ENCODE peak calls at places on chromosomes 2 and 18, in four cellular contexts. U is K562, K is HepG2, A is GM12878. H is an unnamed sample.

GRCh38 chr2:96153991-96154431 is 8.8 kb upstream of the DUSP2 start:
- DNase-seq in U (no peak), K (peak), A (no peak), H (no peak)

GRCh38 chr18:72612894-72613537 is 68.9 kb upstream of the CBLN2 start:
- DNase-seq in U (no peak), K (no peak), A (no peak), H (no peak)

GRCh38 chr18:45218436-45218835 is 396.8 kb upstream of the SLC14A2 start:
- DNase-seq in U (no peak), K (no peak), A (no peak), H (no peak)

GRCh38 chr2:217713395-217714267 is 289.2 kb downstream of the TNS1 start:
- DNase-seq in U (peak), K (peak), A (no peak), H (peak)

GRCh38 chr2:74816540-74817331 is 17.2 kb upstream of the HK2 start:
- DNase-seq in U (no peak), K (peak), A (no peak), H (no peak)

GRCh38 chr18:42882146-42882545 is 233.3 kb downstream of the RIT2 start:
- DNase-seq in U (no peak), K (no peak), A (no peak), H (no peak)

GRCh38 chr18:66511810-66512209 is 92.1 kb downstream of the CDH19 start:
- DNase-seq in U (no peak), K (no peak), A (no peak), H (no peak)

GRCh38 chr2:127588241-127588640 is 52.8 kb downstream of the MYO7B start:
- DNase-seq in U (no peak), K (no peak), A (no peak), H (no peak)

GRCh38 chr2:219252084-219252483 is 959 bp upstream of the TUBA4B start:
- DNase-seq in U (no peak), K (no peak), A (no peak), H (no peak)

GRCh38 chr2:21095178-21095577 is 28.6 kb upstream of the TDRD15 start:
- DNase-seq in U (no peak), K (peak), A (no peak), H (no peak)

GRCh38 chr18:68909579-68909978 is 111.7 kb downstream of the CCDC102B start:
- DNase-seq in U (no peak), K (no peak), A (no peak), H (no peak)

GRCh38 chr2:71800106-71800809 is 346.9 kb downstream of the DYSF start:
- DNase-seq in U (no peak), K (no peak), A (no peak), H (no peak)

GRCh38 chr2:72278046-72278445 is 130.4 kb upstream of the CYP26B1 start:
- DNase-seq in U (no peak), K (no peak), A (no peak), H (no peak)

GRCh38 chr2:27720004-27720551 is 51.4 kb upstream of the MRPL33 start:
- DNase-seq in U (no peak), K (peak), A (no peak), H (no peak)

GRCh38 chr2:55168221-55169154 is 63.6 kb downstream of the CLHC1 start:
- DNase-seq in U (no peak), K (peak), A (no peak), H (peak)

GRCh38 chr2:73295751-73296400 is 2.5 kb upstream of the EGR4 start:
- DNase-seq in U (no peak), K (no peak), A (no peak), H (no peak)

GRCh38 chr2:110747522-110748488 is 15.4 kb downstream of the ACOXL start:
- DNase-seq in U (no peak), K (no peak), A (no peak), H (no peak)

GRCh38 chr2:53829669-53830290 is 30.0 kb downstream of the GPR75 start:
- DNase-seq in U (no peak), K (no peak), A (no peak), H (no peak)

GRCh38 chr2:44016282-44016681 is 20.5 kb upstream of the LRPPRC start:
- DNase-seq in U (peak), K (peak), A (no peak), H (peak)

GRCh38 chr18:46324556-46324955 is 220.4 kb downstream of the HAUS1 start:
- DNase-seq in U (peak), K (no peak), A (no peak), H (peak)

GRCh38 chr18:64202836-64203235 is 53.9 kb upstream of the LINC00305 start:
- DNase-seq in U (no peak), K (no peak), A (no peak), H (no peak)

GRCh38 chr2:149188291-149188690 is 142.1 kb upstream of the LYPD6 start:
- DNase-seq in U (no peak), K (no peak), A (no peak), H (no peak)

GRCh38 chr2:15851076-15851693 is 89.2 kb upstream of the MYCN start:
- DNase-seq in U (no peak), K (no peak), A (no peak), H (no peak)

GRCh38 chr2:174681983-174682577 is 82.2 kb downstream of the CHRNA1 start:
- DNase-seq in U (no peak), K (no peak), A (no peak), H (peak)

GRCh38 chr2:88838165-88838635 is 146.7 kb downstream of the RPIA start:
- DNase-seq in U (no peak), K (no peak), A (no peak), H (no peak)

GRCh38 chr2:231708773-231709635 is 679 bp downstream of the PTMA start:
- DNase-seq in U (peak), K (no peak), A (no peak), H (no peak)

GRCh38 chr2:174827371-174828369 is 63.4 kb upstream of the CHRNA1 start:
- DNase-seq in U (no peak), K (no peak), A (no peak), H (no peak)

GRCh38 chr2:97660775-97661417 is 2.9 kb downstream of the ACTR1B start:
- DNase-seq in U (peak), K (no peak), A (no peak), H (no peak)

GRCh38 chr2:172200495-172201085 is 97.9 kb upstream of the DLX2 start:
- DNase-seq in U (peak), K (no peak), A (no peak), H (no peak)

GRCh38 chr2:65562890-65563289 is 130.5 kb upstream of the SPRED2 start:
- DNase-seq in U (no peak), K (no peak), A (no peak), H (no peak)
- TF ChIP-seq TARDBP in U (no peak), K (no peak), A (no peak), H (no peak)

DNA sequence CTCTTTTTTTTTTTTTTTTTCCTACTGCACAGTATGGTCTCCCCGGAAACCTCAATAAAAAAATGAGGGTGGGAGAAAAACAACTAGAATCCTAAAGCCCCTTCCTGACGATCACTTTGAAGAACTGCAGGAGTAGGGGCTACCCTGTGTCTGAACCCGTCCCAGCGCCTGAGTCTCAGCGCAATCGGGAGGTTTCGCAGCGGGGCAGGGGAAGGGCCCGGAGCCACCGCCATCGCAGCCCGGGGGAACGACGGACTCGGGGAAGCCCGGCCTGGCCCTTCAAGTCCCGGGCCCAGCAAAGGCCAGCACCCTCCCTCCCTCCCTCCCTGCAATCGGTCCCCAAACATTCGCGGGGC is 406 bp downstream of the NARS1 start:
- DNase-seq in U (no peak), K (no peak), A (no peak), H (peak)
- TF ChIP-seq FOXM1 in U (no peak), K (no peak), A (no peak), H (no peak)

DNA sequence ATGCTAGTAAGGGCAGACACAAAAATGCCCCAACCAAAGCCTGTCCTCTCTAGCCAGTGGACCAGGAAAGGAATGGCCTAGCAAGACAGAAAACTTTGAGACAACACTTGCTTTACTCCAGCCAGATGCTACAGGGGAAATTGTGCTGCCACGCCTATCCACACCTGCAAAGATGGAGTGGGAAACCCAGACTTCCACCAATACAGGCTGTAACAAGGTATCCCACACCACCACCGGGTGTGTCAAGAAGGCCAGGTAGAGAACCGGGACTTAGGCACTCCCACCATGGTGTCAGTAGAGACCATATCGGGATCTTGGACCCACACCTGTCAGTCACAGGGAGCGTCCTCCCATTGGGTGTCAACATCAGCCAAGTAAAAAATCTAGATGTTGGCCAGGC is 16.2 kb upstream of the ESPNL start:
- DNase-seq in U (no peak), K (no peak), A (no peak), H (no peak)
- TF ChIP-seq FOXK2 in U (no peak), K (no peak), A (no peak), H (no peak)

DNA sequence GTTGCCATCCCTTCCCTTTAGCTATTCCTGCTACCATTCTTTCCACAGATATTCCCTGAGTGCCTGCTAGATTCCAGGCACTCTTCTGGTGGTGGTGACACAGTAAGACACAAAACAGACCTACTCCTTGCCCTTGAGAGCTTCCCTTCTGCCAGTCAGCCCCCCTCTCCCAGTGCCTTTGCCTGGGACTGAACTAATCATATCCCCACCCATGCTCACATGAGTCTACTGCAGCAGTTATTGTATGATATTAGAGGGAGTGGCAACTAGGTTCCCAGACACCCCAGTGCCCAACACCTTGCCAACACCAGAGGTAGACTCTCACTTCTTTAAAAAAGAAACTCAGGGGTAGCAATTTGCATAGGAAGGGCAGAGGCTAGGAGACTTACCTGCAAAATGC is 7.2 kb upstream of the LBH start:
- DNase-seq in U (no peak), K (no peak), A (no peak), H (no peak)
- TF ChIP-seq TARDBP in U (no peak), K (no peak), A (no peak), H (no peak)

DNA sequence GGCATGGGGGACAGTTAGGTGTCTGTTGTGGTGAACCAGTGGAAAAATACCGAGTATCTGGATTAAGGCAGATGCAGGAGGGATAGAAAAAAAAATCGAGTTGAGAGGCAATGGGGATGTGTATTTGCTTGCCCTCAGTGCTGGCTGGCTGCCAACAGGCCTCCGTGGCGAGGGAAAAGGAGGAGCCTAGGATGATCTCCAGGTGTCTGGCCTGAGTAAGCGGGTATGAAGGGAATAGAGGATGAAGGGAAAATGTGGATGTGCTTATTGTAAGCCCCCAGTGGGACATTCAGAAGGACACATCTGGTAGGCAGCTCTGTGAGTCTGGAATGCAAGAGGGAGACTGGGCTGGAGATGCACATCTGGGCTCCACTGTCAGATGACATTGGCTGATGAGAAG is 22.8 kb downstream of the KCNS3 start:
- DNase-seq in U (no peak), K (no peak), A (no peak), H (no peak)
- TF ChIP-seq FOXM1 in U (no peak), K (no peak), A (no peak), H (no peak)

DNA sequence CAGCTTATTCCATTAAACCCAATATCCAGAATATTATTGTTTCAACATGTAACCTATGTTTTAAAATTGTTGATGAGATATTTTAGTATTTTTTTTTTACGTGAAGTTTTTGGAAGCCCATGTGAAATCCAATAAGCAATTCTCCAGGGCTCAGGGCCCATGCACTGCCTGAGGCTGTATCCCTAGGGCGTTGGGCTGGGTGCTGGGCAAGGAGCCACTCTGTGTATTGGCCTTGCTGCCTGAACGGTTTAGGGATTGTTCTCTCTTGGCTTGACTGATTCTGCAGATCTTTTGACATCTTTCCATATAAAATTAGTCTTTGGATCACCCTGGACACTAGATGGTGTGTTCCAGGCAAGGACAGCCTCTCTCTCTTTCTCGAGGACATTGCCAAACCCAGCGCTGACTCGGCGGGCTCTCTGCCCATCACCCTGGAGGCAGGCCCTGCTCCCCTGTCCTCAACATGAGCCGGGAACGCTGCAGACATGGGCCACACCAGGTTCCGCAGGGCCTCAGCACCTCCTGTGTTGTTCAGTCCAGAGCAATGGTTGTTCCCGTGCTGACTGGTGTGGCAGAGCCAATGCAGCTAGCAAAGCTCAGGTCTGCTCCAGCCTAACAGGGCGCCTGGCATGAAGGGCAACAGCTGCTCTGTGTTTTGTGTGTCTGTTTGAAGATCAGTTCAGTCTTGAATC is 163.0 kb downstream of the SEPTIN10 start:
- DNase-seq in U (no peak), K (no peak), A (no peak), H (no peak)
- TF ChIP-seq FOXK2 in U (no peak), K (no peak), A (no peak), H (no peak)

GRCh38 chr2:123993728-123994323 is 31.3 kb upstream of the CNTNAP5 start:
- DNase-seq in U (peak), K (peak), A (no peak), H (peak)
- TF ChIP-seq TARDBP in U (no peak), K (no peak), A (no peak), H (no peak)

DNA sequence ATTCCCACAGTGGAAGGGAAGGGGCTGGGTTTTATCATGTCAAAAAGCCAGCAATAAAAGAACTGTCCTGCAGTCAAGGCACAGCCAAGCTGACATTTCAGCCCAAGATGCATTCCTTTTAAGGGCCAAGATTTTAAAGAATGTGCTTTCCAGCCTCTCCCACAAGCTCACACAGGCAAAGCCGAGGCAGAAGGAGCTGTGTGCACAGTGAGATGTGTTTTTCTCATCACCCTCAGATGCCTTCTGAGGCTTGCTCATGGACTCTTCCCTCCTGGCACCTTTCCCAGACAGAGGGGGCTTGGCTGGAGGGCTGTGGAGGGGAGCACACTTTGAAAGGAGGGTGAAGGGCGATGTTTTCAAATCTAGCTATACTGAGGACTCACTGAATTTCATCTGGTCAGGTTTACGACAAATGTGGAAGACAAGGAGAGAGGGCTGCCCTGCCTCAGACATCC is 97.7 kb upstream of the KLHL29 start:
- DNase-seq in U (no peak), K (no peak), A (no peak), H (no peak)
- TF ChIP-seq FOXM1 in U (no peak), K (no peak), A (no peak), H (no peak)

GRCh38 chr18:25289040-25289631 is 62.8 kb downstream of the ZNF521 start:
- DNase-seq in U (no peak), K (no peak), A (no peak), H (peak)
- TF ChIP-seq FOXK2 in U (no peak), K (no peak), A (no peak), H (no peak)

GRCh38 chr2:181228661-181229060 is 228.5 kb upstream of the ITGA4 start:
- DNase-seq in U (no peak), K (no peak), A (no peak), H (no peak)

GRCh38 chr2:181223239-181223638 is 233.9 kb upstream of the ITGA4 start:
- DNase-seq in U (no peak), K (no peak), A (no peak), H (no peak)

GRCh38 chr2:181224866-181225265 is 232.3 kb upstream of the ITGA4 start:
- DNase-seq in U (no peak), K (no peak), A (no peak), H (no peak)
- TF ChIP-seq TARDBP in U (no peak), K (no peak), A (no peak), H (no peak)